ENCODE peak calls at places on chromosomes 7 and 10, in seven cellular contexts. V, K, O, L, F, M and U are unnamed samples.

GRCh38 chr7:24778543-24779282 is 21.4 kb upstream of the GSDME start:
- DNase-seq in V (peak; percentile 20), K (no peak), F (no peak), O (peak; percentile 24), M (peak; percentile 95), L (no peak), U (peak; percentile 30)

GRCh38 chr10:88027570-88027969 is 164.1 kb downstream of the PTEN start:
- DNase-seq in V (no peak), K (no peak), O (peak; percentile 21), M (no peak), L (no peak), F (no peak), U (peak; percentile 38)

GRCh38 chr7:44124822-44125202 is 1.5 kb upstream of the POLD2 start:
- DNase-seq in M (no peak), L (no peak), K (no peak), V (no peak), O (no peak), F (no peak), U (no peak)

GRCh38 chr7:2821842-2822507 is 22.1 kb downstream of the GNA12 start:
- DNase-seq in M (peak; percentile 91), O (no peak), K (no peak), V (no peak), L (no peak), F (no peak), U (no peak)

GRCh38 chr7:44396931-44397525 is 71.6 kb upstream of the CAMK2B start:
- DNase-seq in V (no peak), L (no peak), M (peak; percentile 80), K (no peak), O (peak; percentile 12), F (no peak), U (no peak)

GRCh38 chr7:116271980-116272886 is 61.9 kb downstream of the TES start:
- DNase-seq in V (no peak), F (no peak), L (no peak), M (peak; percentile 98), O (no peak), K (no peak), U (peak; percentile 78)

GRCh38 chr10:115657161-115657850 is 564.1 kb downstream of the ATRNL1 start:
- DNase-seq in K (no peak), O (no peak), L (no peak), V (no peak), F (no peak), M (no peak), U (no peak)

GRCh38 chr10:97222346-97222961 is 36.7 kb upstream of the SLIT1 start:
- DNase-seq in O (no peak), F (no peak), V (no peak), L (no peak), M (no peak), K (no peak), U (no peak)

GRCh38 chr7:867001-867405 is 9.4 kb upstream of the GET4 start:
- DNase-seq in K (peak; percentile 75), F (no peak), L (peak; percentile 86), V (no peak), O (peak; percentile 37), M (peak; percentile 97), U (no peak)

GRCh38 chr10:35433851-35434426 is 97.6 kb downstream of the CCNY start:
- DNase-seq in K (no peak), L (no peak), F (no peak), V (no peak), O (no peak), M (peak; percentile 63), U (no peak)

GRCh38 chr10:22620140-22620857 is 94.1 kb downstream of the PIP4K2A start:
- DNase-seq in K (peak; percentile 81), O (no peak), M (peak; percentile 95), F (no peak), L (peak; percentile 61), V (no peak), U (peak; percentile 71)

GRCh38 chr10:102775973-102776669 is 32.4 kb downstream of the WBP1L start:
- DNase-seq in M (peak; percentile 91), V (peak; percentile 85), F (no peak), O (peak; percentile 92), L (peak; percentile 52), K (peak; percentile 89), U (peak; percentile 44)

GRCh38 chr7:151115121-151115835 is 29.0 kb downstream of the AGAP3 start:
- DNase-seq in K (peak; percentile 65), F (peak; percentile 27), O (no peak), L (no peak), V (peak; percentile 22), M (peak; percentile 28), U (no peak)

GRCh38 chr7:134083766-134084487 is 43.2 kb upstream of the LRGUK start:
- DNase-seq in F (peak; percentile 3), K (no peak), V (no peak), L (no peak), M (peak; percentile 16), O (no peak), U (no peak)

GRCh38 chr7:102040569-102040968 is 223.1 kb downstream of the CUX1 start:
- DNase-seq in L (no peak), K (no peak), M (no peak), F (no peak), V (no peak), O (no peak), U (no peak)

GRCh38 chr7:16929146-16929762 is 47.5 kb upstream of the AGR3 start:
- DNase-seq in V (no peak), O (no peak), M (no peak), F (no peak), K (no peak), L (no peak), U (no peak)

GRCh38 chr7:43535810-43536585 is 46.9 kb upstream of the STK17A start:
- DNase-seq in M (peak; percentile 91), F (no peak), K (no peak), L (no peak), V (no peak), O (no peak), U (no peak)

GRCh38 chr7:23106801-23107713 is 1.5 kb downstream of the KLHL7 start:
- DNase-seq in O (no peak), V (no peak), K (no peak), F (peak; percentile 5), L (no peak), M (peak; percentile 14), U (no peak)

GRCh38 chr7:47584128-47584865 is 2.4 kb upstream of the TNS3 start:
- DNase-seq in K (no peak), L (no peak), F (no peak), M (no peak), O (no peak), V (no peak), U (no peak)

GRCh38 chr7:103142494-103142893 is 6.4 kb downstream of the NAPEPLD start:
- DNase-seq in O (no peak), F (no peak), K (no peak), M (no peak), V (no peak), L (no peak), U (no peak)

GRCh38 chr10:87559392-87559791 is 54.7 kb downstream of the MINPP1 start:
- DNase-seq in L (no peak), O (no peak), F (no peak), V (no peak), K (no peak), M (no peak), U (no peak)

GRCh38 chr7:75650062-75650461 is 88.7 kb downstream of the HIP1 start:
- DNase-seq in O (no peak), F (no peak), K (no peak), V (no peak), M (no peak), L (no peak), U (peak; percentile 73)

DNA sequence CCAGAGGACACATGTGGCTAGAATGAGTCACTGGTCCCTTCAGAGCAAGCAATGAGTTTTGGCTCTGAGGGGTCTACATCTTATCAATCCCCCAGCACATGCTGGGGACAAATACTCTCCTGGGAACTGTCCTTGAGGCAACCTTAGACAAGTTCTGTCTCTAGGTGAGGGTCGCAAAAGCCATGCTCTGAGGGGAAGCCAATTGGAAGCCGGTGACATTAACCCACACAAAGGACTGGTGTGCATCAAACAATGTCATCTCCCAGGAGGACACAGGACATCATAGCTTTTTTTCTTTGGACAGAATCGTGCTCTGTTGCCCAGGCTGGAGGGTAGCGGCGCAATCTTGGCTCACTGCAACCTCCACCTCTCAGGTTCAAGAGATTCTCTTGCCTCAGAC is 111.6 kb upstream of the ZNF722 start:
- DNase-seq in L (no peak), K (no peak), O (no peak), V (no peak), M (no peak), F (no peak), U (no peak)
- H3K9me3 ChIP-seq in L (peaks cover 18% of the 10 kb centered on the region), K (peaks cover 72% of the 10 kb centered on the region), O (no peaks in the 10 kb centered on the region), V (peaks cover 60% of the 10 kb centered on the region), M (peaks cover 60% of the 10 kb centered on the region), F (peaks cover 2% of the 10 kb centered on the region), U (peaks cover 69% of the 10 kb centered on the region)

DNA sequence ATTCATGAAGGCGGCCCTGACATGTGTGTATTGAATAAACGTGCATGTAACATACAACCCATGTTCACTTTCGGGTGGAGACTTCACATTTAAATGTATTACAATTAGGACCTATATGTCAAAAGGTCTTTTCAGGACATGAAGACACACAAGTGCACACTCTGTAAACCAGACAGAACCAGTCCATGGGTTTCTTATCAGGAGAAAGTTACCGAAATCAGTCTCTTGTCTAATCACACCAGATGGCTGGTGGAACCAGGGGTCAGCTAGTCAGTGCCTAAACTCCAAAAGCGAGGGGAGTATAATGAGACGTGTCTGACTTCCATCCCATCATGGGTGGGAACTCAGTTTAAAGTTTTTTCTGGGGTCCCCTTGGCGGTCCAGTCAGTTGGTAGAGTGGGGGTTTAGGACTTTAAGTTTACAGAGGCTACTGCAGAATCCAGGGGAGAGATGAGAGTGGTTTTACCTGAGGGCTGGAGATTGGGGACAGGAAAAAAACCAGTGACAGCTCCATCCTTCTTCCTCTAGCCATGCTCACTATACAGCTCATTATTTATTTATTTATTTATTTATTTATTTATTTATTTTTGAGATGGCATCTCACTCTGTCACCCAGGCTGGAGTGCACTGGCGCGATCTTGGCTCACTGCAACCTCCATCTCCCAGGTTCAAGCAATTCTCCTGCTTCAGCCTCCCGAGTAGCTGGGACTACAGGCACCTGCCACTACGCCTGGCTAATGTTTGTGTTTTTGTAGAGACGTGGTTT is 251.3 kb upstream of the LYZL1 start:
- DNase-seq in O (no peak), L (no peak), F (no peak), V (no peak), K (no peak), M (no peak), U (no peak)
- H3K4me1 ChIP-seq in O (no peaks in the 10 kb centered on the region), L (peaks cover 6% of the 10 kb centered on the region), F (no peaks in the 10 kb centered on the region), V (no peaks in the 10 kb centered on the region), K (no peaks in the 10 kb centered on the region), M (peaks cover 23% of the 10 kb centered on the region), U (no peaks in the 10 kb centered on the region)

GRCh38 chr7:65409363-65409762 is 35.7 kb downstream of the ZNF92 start:
- DNase-seq in O (no peak), V (no peak), M (no peak), L (no peak), F (no peak), K (no peak), U (no peak)

DNA sequence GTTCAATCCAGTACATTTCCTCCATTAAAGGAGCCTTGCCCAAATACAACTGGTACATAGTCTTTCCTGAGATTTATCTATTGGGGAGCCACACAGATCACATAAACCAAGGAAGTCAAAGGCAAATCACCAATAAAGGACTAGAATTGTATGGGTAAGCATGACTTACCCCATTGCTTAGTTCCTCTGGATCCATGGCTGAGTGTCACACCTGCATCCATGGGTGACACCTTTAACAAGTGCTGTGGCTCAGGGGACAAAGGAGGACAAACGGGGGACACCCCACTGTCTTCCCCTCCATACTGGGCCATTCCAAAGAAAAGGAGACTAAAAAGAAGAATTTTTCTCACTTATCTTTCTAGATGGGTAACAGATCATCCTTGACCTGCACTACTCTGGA is 30.4 kb downstream of the ZNF92 start:
- DNase-seq in L (no peak), V (no peak), O (no peak), K (no peak), F (no peak), M (no peak), U (no peak)
- H3K9me3 ChIP-seq in L (peaks cover 15% of the 10 kb centered on the region), V (peaks cover 52% of the 10 kb centered on the region), O (no peaks in the 10 kb centered on the region), K (peaks cover 63% of the 10 kb centered on the region), F (peaks cover 2% of the 10 kb centered on the region), M (peaks cover 13% of the 10 kb centered on the region), U (peaks cover 7% of the 10 kb centered on the region)

GRCh38 chr10:72310241-72310633 is 36.5 kb downstream of the DDIT4 start:
- DNase-seq in K (no peak), V (no peak), L (no peak), F (no peak), M (no peak), O (no peak), U (no peak)
- H3K4me1 ChIP-seq in K (peaks cover 35% of the 10 kb centered on the region), V (peaks cover 54% of the 10 kb centered on the region), L (peaks cover 35% of the 10 kb centered on the region), F (peaks cover 8% of the 10 kb centered on the region), M (peaks cover 17% of the 10 kb centered on the region), O (peaks cover 43% of the 10 kb centered on the region), U (peaks cover 23% of the 10 kb centered on the region)